ENCODE peak calls at places on chromosome 4, in seven cellular contexts. K, Y, L, I, R, V and E are unnamed samples.

GRCh38 chr4:167713756-167714155 is 378.6 kb upstream of the ANXA10 start:
- DNase-seq in K (no peak), Y (no peak), L (no peak), I (no peak), R (no peak), V (no peak), E (no peak)

GRCh38 chr4:79232555-79232954 is 93.3 kb downstream of the NAA11 start:
- DNase-seq in K (no peak), Y (no peak), L (no peak), I (no peak), R (no peak), V (no peak), E (no peak)

GRCh38 chr4:36187723-36188333 is 56.5 kb downstream of the ARAP2 start:
- DNase-seq in K (peak; percentile 20), Y (peak; percentile 12), L (no peak), I (no peak), R (peak; percentile 29), V (no peak), E (peak; percentile 17)

GRCh38 chr4:126202226-126202625 is 887.5 kb downstream of the FAT4 start:
- DNase-seq in K (no peak), Y (no peak), L (no peak), I (no peak), R (no peak), V (no peak), E (no peak)

GRCh38 chr4:38177035-38177791 is 217.0 kb downstream of the PTTG2 start:
- DNase-seq in K (peak; percentile 67), Y (no peak), L (peak; percentile 34), I (no peak), R (no peak), V (no peak), E (peak; percentile 50)

GRCh38 chr4:17854076-17854475 is 43.3 kb downstream of the NCAPG start:
- DNase-seq in K (no peak), Y (peak; percentile 6), L (no peak), I (no peak), R (no peak), V (no peak), E (no peak)

GRCh38 chr4:76197971-76198410 is 15.6 kb downstream of the SCARB2 start:
- DNase-seq in K (peak; percentile 7), Y (no peak), L (peak; percentile 44), I (no peak), R (no peak), V (no peak), E (no peak)

GRCh38 chr4:85790582-85790981 is 315.6 kb downstream of the ARHGAP24 start:
- DNase-seq in K (no peak), Y (no peak), L (no peak), I (no peak), R (no peak), V (no peak), E (no peak)

GRCh38 chr4:25984796-25985195 is 70.8 kb downstream of the SMIM20 start:
- DNase-seq in K (no peak), Y (no peak), L (no peak), I (no peak), R (no peak), V (no peak), E (no peak)

GRCh38 chr4:1604181-1604705 is 79.9 kb downstream of the FAM53A start:
- DNase-seq in K (no peak), Y (no peak), L (no peak), I (peak; percentile 50), R (no peak), V (no peak), E (no peak)

GRCh38 chr4:139492429-139492828 is 38.5 kb downstream of the RAB33B start:
- DNase-seq in K (no peak), Y (no peak), L (no peak), I (no peak), R (no peak), V (no peak), E (no peak)

GRCh38 chr4:151833174-151833573 is 72.4 kb upstream of the GATB start:
- DNase-seq in K (no peak), Y (no peak), L (no peak), I (no peak), R (no peak), V (no peak), E (no peak)

GRCh38 chr4:156615066-156615514 is 356.5 kb downstream of the PDGFC start:
- DNase-seq in K (no peak), Y (no peak), L (no peak), I (no peak), R (no peak), V (no peak), E (no peak)

GRCh38 chr4:80062527-80062926 is 10.5 kb downstream of the ANTXR2 start:
- DNase-seq in K (no peak), Y (no peak), L (no peak), I (peak; percentile 16), R (no peak), V (no peak), E (no peak)

GRCh38 chr4:166143227-166143626 is 270.2 kb downstream of the TLL1 start:
- DNase-seq in K (peak; percentile 8), Y (peak; percentile 8), L (no peak), I (no peak), R (no peak), V (no peak), E (no peak)

GRCh38 chr4:67122029-67122428 is 423.3 kb downstream of the CENPC start:
- DNase-seq in K (no peak), Y (peak; percentile 11), L (no peak), I (no peak), R (peak; percentile 48), V (no peak), E (no peak)

GRCh38 chr4:4541040-4541631 is 712 bp downstream of the STX18 start:
- DNase-seq in K (peak; percentile 9), Y (no peak), L (no peak), I (no peak), R (peak; percentile 35), V (no peak), E (peak; percentile 71)

GRCh38 chr4:140644470-140645185 is 75.9 kb upstream of the UCP1 start:
- DNase-seq in K (no peak), Y (no peak), L (no peak), I (no peak), R (no peak), V (no peak), E (no peak)

GRCh38 chr4:86587016-86587713 is 7.0 kb upstream of the PTPN13 start:
- DNase-seq in K (no peak), Y (no peak), L (no peak), I (no peak), R (no peak), V (no peak), E (no peak)

GRCh38 chr4:74365761-74366160 is 816 bp downstream of the EREG start:
- DNase-seq in K (no peak), Y (peak; percentile 10), L (no peak), I (no peak), R (peak; percentile 42), V (no peak), E (peak; percentile 66)

GRCh38 chr4:78622253-78622979 is 70.8 kb downstream of the ANXA3 start:
- DNase-seq in K (no peak), Y (no peak), L (no peak), I (peak; percentile 63), R (no peak), V (no peak), E (peak; percentile 96)

GRCh38 chr4:76459291-76459723 is 24.3 kb downstream of the SHROOM3 start:
- DNase-seq in K (no peak), Y (peak; percentile 71), L (no peak), I (no peak), R (peak; percentile 32), V (no peak), E (no peak)

GRCh38 chr4:116796022-116796421 is 289.4 kb downstream of the TRAM1L1 start:
- DNase-seq in K (no peak), Y (no peak), L (no peak), I (no peak), R (no peak), V (no peak), E (no peak)

GRCh38 chr4:101953949-101954348 is 163.4 kb downstream of the BANK1 start:
- DNase-seq in K (no peak), Y (peak; percentile 34), L (no peak), I (no peak), R (peak; percentile 45), V (no peak), E (no peak)

GRCh38 chr4:88697113-88697512 is 516 bp downstream of the NAP1L5 start:
- DNase-seq in K (no peak), Y (no peak), L (no peak), I (no peak), R (no peak), V (peak; percentile 66), E (no peak)

GRCh38 chr4:110510282-110510681 is 34.3 kb downstream of the ENPEP start:
- DNase-seq in K (no peak), Y (no peak), L (no peak), I (no peak), R (no peak), V (no peak), E (peak; percentile 88)
- H3K27ac ChIP-seq in K (no peak overlapping the region), Y (no peak overlapping the region), L (no peak overlapping the region), I (no peak overlapping the region), R (no peak overlapping the region), V (no peak overlapping the region), E (no peak overlapping the region)

GRCh38 chr4:61405307-61405706 is 205.2 kb downstream of the ADGRL3 start:
- DNase-seq in K (no peak), Y (no peak), L (no peak), I (no peak), R (no peak), V (no peak), E (no peak)

GRCh38 chr4:61406677-61407076 is 206.6 kb downstream of the ADGRL3 start:
- DNase-seq in K (no peak), Y (no peak), L (no peak), I (no peak), R (no peak), V (no peak), E (peak; percentile 7)

GRCh38 chr4:61408861-61409260 is 208.7 kb downstream of the ADGRL3 start:
- DNase-seq in K (no peak), Y (no peak), L (no peak), I (no peak), R (no peak), V (no peak), E (no peak)

GRCh38 chr4:61408163-61408562 is 208.0 kb downstream of the ADGRL3 start:
- DNase-seq in K (no peak), Y (no peak), L (no peak), I (no peak), R (peak; percentile 2), V (no peak), E (no peak)

DNA sequence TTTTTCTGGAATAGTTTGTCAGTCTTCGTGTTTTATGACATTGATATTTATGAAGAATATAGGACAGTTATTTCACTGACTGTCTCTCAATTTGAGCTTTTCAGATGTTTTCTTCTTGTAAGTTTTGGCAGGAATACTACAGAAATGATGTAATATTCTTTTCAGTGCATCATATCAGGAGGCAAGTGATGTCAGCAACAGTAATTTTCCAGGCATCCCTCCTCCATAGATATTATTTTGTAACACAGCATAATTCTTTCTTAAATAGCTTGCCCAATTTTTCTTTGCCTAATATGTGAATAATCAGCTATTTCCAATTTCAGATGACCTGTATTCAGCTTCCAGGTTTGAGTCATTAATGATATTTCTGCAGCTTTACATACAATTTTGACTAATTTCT is 211.1 kb downstream of the ADGRL3 start:
- DNase-seq in K (no peak), Y (no peak), L (no peak), I (no peak), R (no peak), V (no peak), E (no peak)
- H3K4me1 ChIP-seq in K (no peaks in the 10 kb centered on the region), Y (no peaks in the 10 kb centered on the region), L (no peaks in the 10 kb centered on the region), I (no peaks in the 10 kb centered on the region), R (no peaks in the 10 kb centered on the region), V (no peaks in the 10 kb centered on the region), E (no peaks in the 10 kb centered on the region)

GRCh38 chr4:54099959-54100606 is at the start of gene GSX2:
- DNase-seq in K (no peak), Y (no peak), L (peak; percentile 37), I (no peak), R (no peak), V (no peak), E (no peak)
- H3K4me3 ChIP-seq in K (peak within 1 kb of the TSS; percentile 31), Y (no peak within 1 kb of the TSS), L (peak within 1 kb of the TSS; percentile 60), I (no peak within 1 kb of the TSS), R (peak within 1 kb of the TSS; percentile 23), V (peak within 1 kb of the TSS; percentile 61), E (no peak within 1 kb of the TSS)

GRCh38 chr4:174086829-174087799 is 196.4 kb downstream of the FBXO8 start:
- DNase-seq in K (no peak), Y (no peak), L (no peak), I (no peak), R (no peak), V (no peak), E (no peak)
- H3K27ac ChIP-seq in K (no peak overlapping the region), Y (no peak overlapping the region), L (no peak overlapping the region), I (no peak overlapping the region), R (peak overlapping the region; percentile 28), V (no peak overlapping the region), E (no peak overlapping the region)